ENCODE peak calls at places on chromosome 18, in eight cellular contexts. R is transverse colon; H is astrocyte of the spinal cord; G is GM13977; I is WTC11; P is suprapubic skin; U is progenitor cell of endocrine pancreas; Z is CD4-positive, alpha-beta T cell. B is an unnamed sample.

GRCh38 chr18:54162431-54162830 is 62.0 kb downstream of the MBD2 start:
- DNase-seq in H (peak), P (no peak), I (no peak), Z (no peak), U (no peak), G (no peak), R (no peak), B (no peak)

GRCh38 chr18:7598167-7599062 is 31.3 kb downstream of the PTPRM start:
- DNase-seq in G (no peak), I (no peak), R (no peak), Z (no peak), H (peak), U (no peak), P (no peak), B (no peak)

GRCh38 chr18:50791599-50792438 is 28.0 kb downstream of the MRO start:
- DNase-seq in I (no peak), P (no peak), U (no peak), H (no peak), Z (no peak), G (no peak), R (no peak), B (no peak)

GRCh38 chr18:59021500-59021899 is 118.2 kb upstream of the SEC11C start:
- DNase-seq in G (no peak), U (no peak), H (no peak), Z (no peak), I (no peak), P (no peak), R (no peak), B (no peak)

GRCh38 chr18:9827856-9828793 is 57.6 kb upstream of the TXNDC2 start:
- DNase-seq in I (no peak), R (peak), U (no peak), G (no peak), Z (no peak), P (no peak), H (peak), B (no peak)

GRCh38 chr18:40577255-40577654 is 1377.8 kb upstream of the PIK3C3 start:
- DNase-seq in I (no peak), R (no peak), G (no peak), P (no peak), Z (no peak), H (peak), U (no peak), B (no peak)

GRCh38 chr18:6427281-6427680 is 12.6 kb upstream of the L3MBTL4 start:
- DNase-seq in U (no peak), G (no peak), P (no peak), H (no peak), R (no peak), I (no peak), Z (no peak), B (no peak)

GRCh38 chr18:40249390-40250080 is 1705.5 kb upstream of the PIK3C3 start:
- DNase-seq in H (peak), G (no peak), Z (no peak), R (no peak), I (no peak), P (no peak), U (no peak), B (no peak)

GRCh38 chr18:46213295-46213694 is 109.1 kb downstream of the HAUS1 start:
- DNase-seq in H (no peak), R (no peak), I (no peak), G (peak), Z (no peak), U (no peak), P (no peak), B (peak)

GRCh38 chr18:10563886-10564285 is 38.1 kb downstream of the NAPG start:
- DNase-seq in H (no peak), G (no peak), U (no peak), I (no peak), P (no peak), Z (no peak), R (no peak), B (no peak)

GRCh38 chr18:9095297-9096012 is 7.0 kb upstream of the NDUFV2 start:
- DNase-seq in G (peak), Z (no peak), I (no peak), H (no peak), P (no peak), R (peak), U (no peak), B (peak)

GRCh38 chr18:79872423-79872822 is 74.7 kb downstream of the KCNG2 start:
- DNase-seq in G (no peak), Z (no peak), U (no peak), R (no peak), P (peak), H (no peak), I (no peak), B (no peak)

GRCh38 chr18:57043241-57043640 is 103.6 kb upstream of the BOD1L2 start:
- DNase-seq in R (no peak), Z (no peak), G (no peak), P (no peak), I (no peak), U (no peak), H (no peak), B (no peak)

GRCh38 chr18:41940506-41941215 is 14.4 kb upstream of the PIK3C3 start:
- DNase-seq in P (no peak), H (peak), G (no peak), I (no peak), Z (no peak), R (no peak), U (no peak), B (no peak)

GRCh38 chr18:38459595-38459994 is 894.0 kb upstream of the CELF4 start:
- DNase-seq in H (no peak), Z (no peak), I (no peak), P (no peak), R (no peak), G (no peak), U (no peak), B (no peak)

GRCh38 chr18:36415606-36416005 is 118.1 kb downstream of the FHOD3 start:
- DNase-seq in Z (no peak), G (no peak), P (no peak), H (no peak), R (no peak), U (no peak), I (no peak), B (no peak)

GRCh38 chr18:36420826-36421225 is 123.3 kb downstream of the FHOD3 start:
- DNase-seq in Z (no peak), G (no peak), R (no peak), I (no peak), U (no peak), H (peak), P (no peak), B (no peak)

GRCh38 chr18:36419188-36419912 is 121.8 kb downstream of the FHOD3 start:
- DNase-seq in U (no peak), R (no peak), H (no peak), Z (no peak), I (no peak), G (no peak), P (no peak), B (no peak)

GRCh38 chr18:36424741-36425142 is 127.2 kb downstream of the FHOD3 start:
- DNase-seq in P (no peak), G (no peak), Z (no peak), R (no peak), U (no peak), H (no peak), I (no peak), B (no peak)

DNA sequence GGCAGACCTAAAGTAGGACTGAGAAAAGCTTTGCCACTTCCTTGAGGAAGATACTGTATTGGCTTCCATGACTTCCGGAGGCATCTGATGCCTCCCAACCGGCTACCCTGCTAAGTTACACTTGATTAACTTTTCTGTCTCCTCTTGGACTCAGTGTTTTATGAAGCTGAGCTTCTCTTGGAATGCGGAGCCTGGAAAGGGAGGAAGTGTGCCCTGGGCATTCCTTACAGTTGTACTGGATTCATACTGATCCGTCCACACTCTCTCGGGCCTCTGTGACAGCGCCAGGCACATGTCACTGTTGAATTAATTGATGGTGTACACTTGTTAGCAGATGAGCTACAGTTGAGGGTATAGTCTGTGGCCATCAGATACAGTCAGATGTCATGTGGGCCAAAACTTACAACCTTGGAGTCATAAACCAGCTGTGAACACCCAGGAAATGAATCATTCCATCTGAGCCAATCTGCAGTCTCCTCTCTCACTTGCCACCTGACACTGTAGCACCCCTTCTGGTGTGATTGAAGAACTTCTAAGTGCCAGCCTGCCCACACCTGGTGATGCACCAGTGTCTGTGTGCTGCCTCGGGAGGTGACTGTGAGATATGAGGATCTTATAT is 122.5 kb downstream of the FHOD3 start:
- DNase-seq in H (no peak), P (no peak), U (no peak), Z (no peak), I (no peak), R (no peak), G (peak), B (no peak)
- TF ChIP-seq CTCF in H (no peak), P (peak), U (no peak), Z (no peak), I (no peak), R (peak), G (no peak), B (no peak)

GRCh38 chr18:22348521-22349316 is 69.0 kb downstream of the CTAGE1 start:
- DNase-seq in Z (no peak), U (peak), G (no peak), P (no peak), H (peak), R (peak), I (peak), B (no peak)
- TF ChIP-seq CTCF in Z (no peak), U (no peak), G (no peak), P (no peak), H (no peak), R (no peak), I (no peak), B (no peak)

GRCh38 chr18:35024965-35025364 is 16.2 kb upstream of the MAPRE2 start:
- DNase-seq in Z (no peak), U (no peak), I (no peak), G (no peak), P (peak), R (peak), H (peak), B (no peak)

GRCh38 chr18:35028556-35028955 is 12.7 kb upstream of the MAPRE2 start:
- DNase-seq in P (no peak), U (no peak), Z (no peak), R (no peak), I (no peak), G (no peak), H (no peak), B (no peak)

GRCh38 chr18:35027206-35027605 is 14.0 kb upstream of the MAPRE2 start:
- DNase-seq in Z (no peak), I (no peak), G (no peak), H (no peak), R (no peak), U (no peak), P (no peak), B (no peak)

GRCh38 chr18:35024196-35024595 is 17.0 kb upstream of the MAPRE2 start:
- DNase-seq in U (no peak), H (no peak), R (no peak), G (no peak), I (no peak), P (no peak), Z (no peak), B (no peak)

DNA sequence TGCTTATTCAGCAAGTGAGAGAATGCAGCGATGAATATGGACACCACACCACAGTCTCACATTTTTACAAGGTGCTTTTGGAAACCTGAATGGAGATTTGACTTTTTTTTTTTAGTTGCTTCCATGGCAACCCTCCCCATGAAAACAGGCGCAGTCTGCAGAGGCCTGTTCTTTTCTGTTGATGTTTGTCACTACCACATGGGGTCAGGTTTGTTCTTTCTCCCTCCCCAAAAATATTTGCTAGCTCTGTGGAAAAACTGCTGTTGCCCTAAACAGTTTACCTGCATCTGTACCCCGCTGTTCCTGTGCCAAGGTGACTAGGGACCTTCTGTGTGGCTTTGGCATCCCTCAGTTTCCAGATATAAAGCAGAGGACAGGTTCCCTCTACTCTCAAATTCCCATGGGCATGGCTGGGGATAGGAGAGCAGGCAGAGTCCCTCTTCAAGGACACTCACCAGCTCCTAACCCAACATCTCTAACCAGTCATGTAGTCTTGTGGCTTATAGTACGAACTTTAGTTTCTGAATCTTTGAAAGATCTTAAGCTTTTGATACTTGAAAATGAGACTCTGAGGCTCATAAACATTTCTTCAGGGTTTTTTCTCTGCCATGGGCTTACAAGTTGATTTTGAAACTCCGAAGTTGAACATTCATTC is 14.7 kb upstream of the MAPRE2 start:
- DNase-seq in H (no peak), R (no peak), U (no peak), G (no peak), P (no peak), Z (no peak), I (no peak), B (no peak)
- TF ChIP-seq CTCF in H (no peak), R (no peak), U (no peak), G (peak), P (no peak), Z (peak), I (no peak), B (peak)

DNA sequence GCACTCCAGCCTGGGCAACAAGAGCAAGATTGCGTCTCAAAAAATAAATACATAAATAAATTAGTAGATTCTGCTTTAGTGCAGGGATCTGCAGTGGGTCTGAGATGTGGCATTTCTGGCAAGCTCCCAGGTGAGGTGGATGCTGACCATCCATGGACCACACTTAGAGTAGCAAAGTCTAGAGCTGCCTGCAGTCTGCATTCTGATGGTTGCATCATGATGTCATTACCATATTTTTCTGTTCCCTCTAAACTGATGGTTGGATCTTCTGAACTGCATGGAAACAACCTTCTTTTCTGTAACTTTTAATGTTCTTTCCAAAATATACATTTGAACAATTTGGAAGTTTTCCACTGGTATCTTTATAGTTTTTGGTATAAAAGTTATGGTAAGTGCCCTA is 42.9 kb downstream of the MYL12B start:
- DNase-seq in R (no peak), U (no peak), Z (no peak), G (no peak), P (no peak), I (no peak), H (no peak), B (no peak)
- TF ChIP-seq CTCF in R (no peak), U (no peak), Z (no peak), G (no peak), P (no peak), I (no peak), H (no peak), B (no peak)

GRCh38 chr18:48951448-48952286 is 902 bp upstream of the SMAD7 start:
- DNase-seq in U (no peak), P (no peak), I (peak), R (peak), H (peak), Z (peak), G (peak), B (peak)
- TF ChIP-seq CTCF in U (peak), P (peak), I (no peak), R (no peak), H (peak), Z (no peak), G (peak), B (peak)

GRCh38 chr18:21112543-21113105 is 1.0 kb upstream of the ROCK1 start:
- DNase-seq in R (no peak), G (no peak), U (no peak), P (no peak), H (no peak), I (no peak), Z (no peak), B (no peak)

GRCh38 chr18:21117385-21118135 is 5.9 kb upstream of the ROCK1 start:
- DNase-seq in Z (no peak), H (peak), G (no peak), P (no peak), U (no peak), I (no peak), R (no peak), B (no peak)

GRCh38 chr18:21111351-21112139 is at the start of gene ROCK1:
- DNase-seq in R (peak), G (peak), P (peak), U (peak), Z (peak), I (peak), H (peak), B (peak)

GRCh38 chr18:21112140-21112473 is 494 bp upstream of the ROCK1 start:
- DNase-seq in Z (no peak), U (no peak), G (no peak), R (no peak), H (no peak), I (no peak), P (no peak), B (no peak)

GRCh38 chr18:21115519-21116411 is 4.2 kb upstream of the ROCK1 start:
- DNase-seq in U (no peak), H (peak), R (no peak), P (no peak), Z (no peak), G (no peak), I (peak), B (no peak)
- TF ChIP-seq CTCF in U (no peak), H (no peak), R (no peak), P (no peak), Z (no peak), G (no peak), I (no peak), B (no peak)

B was measured in GM10248.